ENCODE peak calls at places on chromosomes 16 and 17, in ten cellular contexts. R is fibroblast of villous mesenchyme, O is IMR-90, J is brain microvascular endothelial cell, E is progenitor cell of endocrine pancreas, G is lower leg skin, N is upper lobe of right lung, Y is neural progenitor cell, D is neural crest cell, U is left ventricle myocardium inferior. M is an unnamed sample.

GRCh38 chr17:77528516-77529327 is 388.0 kb downstream of the SEC14L1 start:
- DNase-seq in Y (peak), O (no peak), E (peak), R (no peak), G (no peak), U (peak), N (peak), D (peak), J (no peak), M (no peak)

GRCh38 chr17:29518359-29518758 is 48.5 kb downstream of the ABHD15 start:
- DNase-seq in G (no peak), N (no peak), O (no peak), J (no peak), Y (no peak), D (no peak), R (no peak), E (no peak), U (no peak), M (no peak)

GRCh38 chr17:76232342-76232741 is 8.0 kb downstream of the RNF157 start:
- DNase-seq in D (no peak), O (peak), U (no peak), G (no peak), J (no peak), E (no peak), Y (no peak), R (peak), N (no peak), M (no peak)

GRCh38 chr16:55058576-55058975 is 127.9 kb downstream of the IRX5 start:
- DNase-seq in Y (no peak), N (peak), U (no peak), D (no peak), O (no peak), J (no peak), G (peak), R (no peak), E (no peak), M (no peak)

GRCh38 chr16:12837344-12837743 is 33.7 kb upstream of the CPPED1 start:
- DNase-seq in O (no peak), E (no peak), R (no peak), N (no peak), Y (no peak), G (no peak), J (no peak), D (no peak), U (no peak), M (no peak)

GRCh38 chr17:31112001-31112661 is 17.4 kb downstream of the NF1 start:
- DNase-seq in N (no peak), E (no peak), Y (no peak), O (no peak), J (no peak), U (no peak), G (no peak), R (peak), D (no peak), M (no peak)

GRCh38 chr17:64005734-64006167 is 7.6 kb downstream of the PRR29 start:
- DNase-seq in O (no peak), E (no peak), Y (no peak), R (no peak), D (no peak), N (no peak), G (peak), J (no peak), U (no peak), M (no peak)

GRCh38 chr17:12089809-12090384 is 69.2 kb downstream of the MAP2K4 start:
- DNase-seq in E (no peak), N (no peak), O (peak), U (no peak), Y (no peak), D (no peak), G (no peak), J (peak), R (peak), M (no peak)

GRCh38 chr16:23016372-23016771 is 132.9 kb downstream of the USP31 start:
- DNase-seq in J (no peak), U (no peak), E (no peak), D (no peak), Y (no peak), O (no peak), N (no peak), R (no peak), G (no peak), M (no peak)

GRCh38 chr17:40134184-40134583 is 6.2 kb upstream of the CASC3 start:
- DNase-seq in R (no peak), J (no peak), U (no peak), E (no peak), N (no peak), O (no peak), Y (no peak), D (no peak), G (no peak), M (no peak)

GRCh38 chr17:40130352-40131042 is 8.7 kb downstream of the MSL1 start:
- DNase-seq in Y (no peak), N (no peak), J (no peak), D (no peak), E (no peak), R (peak), G (no peak), U (no peak), O (no peak), M (no peak)

GRCh38 chr17:40124279-40125141 is 2.7 kb downstream of the MSL1 start:
- DNase-seq in O (peak), D (no peak), J (no peak), U (no peak), R (peak), G (no peak), N (no peak), E (no peak), Y (no peak), M (no peak)

GRCh38 chr17:40123811-40124114 is 2.0 kb downstream of the MSL1 start:
- DNase-seq in N (no peak), D (no peak), O (no peak), U (no peak), J (no peak), R (no peak), E (no peak), Y (no peak), G (no peak), M (no peak)

DNA sequence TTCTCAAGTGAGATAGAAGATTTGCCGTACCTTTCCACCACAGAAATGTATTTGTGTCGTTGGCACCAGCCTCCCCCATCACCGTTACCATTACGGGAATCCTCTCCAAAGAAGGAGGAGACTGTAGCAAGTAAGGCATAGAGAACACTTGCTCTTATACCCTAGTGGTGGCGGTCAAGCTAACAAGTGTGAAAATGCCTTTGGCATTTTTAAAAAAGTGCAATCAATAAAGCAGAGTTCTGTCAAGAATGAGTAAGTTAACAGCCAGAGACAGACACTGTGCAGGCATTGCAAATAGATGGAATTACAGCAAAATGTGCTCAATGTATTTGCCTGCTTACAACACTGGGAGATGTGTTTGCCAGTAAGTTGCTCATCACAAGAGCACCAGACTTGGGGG is 7.7 kb downstream of the MSL1 start:
- DNase-seq in D (no peak), Y (no peak), E (no peak), G (no peak), N (no peak), U (no peak), J (no peak), O (no peak), R (no peak), M (no peak)
- TF ChIP-seq CTCF in D (peak), Y (no peak), E (peak), G (no peak), N (no peak), U (no peak), J (peak), O (no peak), R (no peak), M (no peak)

GRCh38 chr16:85563515-85564276 is 49.4 kb upstream of the GSE1 start:
- DNase-seq in N (peak), U (peak), E (no peak), O (peak), R (peak), Y (no peak), D (no peak), J (no peak), G (peak), M (no peak)
- TF ChIP-seq CTCF in N (peak), U (peak), E (no peak), O (no peak), R (peak), Y (peak), D (no peak), J (peak), G (no peak), M (no peak)

GRCh38 chr17:21129023-21129681 is 2.4 kb downstream of the DHRS7B start:
- DNase-seq in R (peak), D (no peak), E (no peak), J (peak), G (no peak), O (peak), N (no peak), U (no peak), Y (no peak), M (no peak)
- TF ChIP-seq CTCF in R (peak), D (peak), E (peak), J (peak), G (no peak), O (peak), N (peak), U (peak), Y (peak), M (no peak)

GRCh38 chr17:80660527-80661198 is 116.0 kb downstream of the RPTOR start:
- DNase-seq in U (no peak), G (no peak), O (no peak), N (no peak), E (no peak), D (no peak), J (no peak), Y (no peak), R (no peak), M (no peak)
- TF ChIP-seq CTCF in U (no peak), G (no peak), O (no peak), N (no peak), E (no peak), D (no peak), J (no peak), Y (peak), R (no peak), M (no peak)

GRCh38 chr16:13896543-13897182 is 23.3 kb upstream of the ERCC4 start:
- DNase-seq in D (no peak), N (no peak), O (peak), Y (no peak), E (no peak), G (no peak), R (no peak), J (no peak), U (no peak), M (no peak)
- TF ChIP-seq CTCF in D (peak), N (no peak), O (peak), Y (peak), E (no peak), G (no peak), R (peak), J (peak), U (no peak), M (no peak)

DNA sequence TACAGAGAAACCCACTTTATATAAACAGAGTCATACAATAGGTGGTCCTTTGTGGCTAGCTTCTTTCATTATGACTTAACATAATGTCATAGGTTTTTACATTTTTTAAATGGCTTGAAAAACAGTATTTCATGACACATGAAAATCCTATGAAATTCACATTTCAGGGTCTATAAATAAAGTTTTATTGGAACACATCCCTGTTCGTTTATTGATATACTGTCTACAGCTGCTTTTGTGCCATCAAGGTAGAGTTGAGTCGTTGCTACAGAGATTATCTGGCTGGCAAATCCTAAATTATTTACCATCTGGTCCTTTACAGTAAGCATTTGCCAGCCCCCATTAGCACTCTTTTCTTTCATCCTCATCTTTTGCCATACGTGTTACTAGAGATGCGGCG is 2.3 kb downstream of the VPS4A start:
- DNase-seq in D (no peak), E (no peak), R (no peak), Y (no peak), J (no peak), N (no peak), O (no peak), U (no peak), G (no peak), M (no peak)
- TF ChIP-seq CTCF in D (no peak), E (no peak), R (no peak), Y (no peak), J (no peak), N (no peak), O (no peak), U (no peak), G (no peak), M (no peak)

DNA sequence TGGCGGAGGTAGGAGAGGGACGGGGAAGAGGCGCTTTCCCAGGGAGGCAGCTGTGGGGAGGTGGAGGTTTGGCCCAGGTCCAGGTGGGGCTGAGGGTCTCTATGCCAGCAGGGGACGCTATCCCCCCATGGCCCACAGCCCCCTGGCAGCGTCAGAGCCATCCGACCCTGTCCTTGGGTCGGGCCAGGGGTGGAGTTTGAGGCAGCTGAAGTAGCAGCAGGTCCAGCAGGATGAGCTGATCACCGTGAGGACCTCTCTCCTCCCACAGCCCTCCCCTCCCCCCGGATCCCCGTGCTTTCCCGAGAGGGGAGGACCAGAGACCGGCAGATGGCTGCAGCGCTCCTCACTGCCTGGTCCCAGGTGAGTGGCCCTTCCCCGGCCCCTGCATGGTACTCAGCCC is 3.2 kb downstream of the ZNF205 start:
- DNase-seq in E (no peak), J (no peak), Y (no peak), D (no peak), G (no peak), R (no peak), O (no peak), U (no peak), N (no peak), M (no peak)
- TF ChIP-seq CTCF in E (no peak), J (no peak), Y (peak), D (no peak), G (no peak), R (no peak), O (no peak), U (no peak), N (no peak), M (no peak)

GRCh38 chr16:70018254-70018653 is 67.1 kb downstream of the CLEC18A start:
- DNase-seq in J (peak), U (no peak), R (no peak), D (no peak), G (no peak), N (no peak), E (no peak), Y (peak), O (peak), M (no peak)
- TF ChIP-seq CTCF in J (peak), U (peak), R (peak), D (peak), G (no peak), N (peak), E (peak), Y (peak), O (no peak), M (no peak)

M was measured in natural killer cell.